ENCODE peak calls at places on chromosomes 16 and 17, in five cellular contexts. One of them, this sample, is unnamed.

GRCh38 chr17:37483311-37484039 is 6.2 kb upstream of the DUSP14 start:
- DNase-seq in H1: no peak
- DNase-seq in PC-3: no peak
- DNase-seq in mesothelial cell of epicardium: no peak
- DNase-seq in psoas muscle: peak
- DNase-seq in this sample: no peak

GRCh38 chr17:59859444-59860025 is 33.2 kb downstream of the TUBD1 start:
- DNase-seq in H1: no peak
- DNase-seq in PC-3: peak
- DNase-seq in mesothelial cell of epicardium: no peak
- DNase-seq in psoas muscle: no peak
- DNase-seq in this sample: no peak

GRCh38 chr17:7579001-7579838 is at the start of gene CD68:
- DNase-seq in H1: no peak
- DNase-seq in PC-3: peak
- DNase-seq in mesothelial cell of epicardium: no peak
- DNase-seq in psoas muscle: peak
- DNase-seq in this sample: no peak

GRCh38 chr17:27495460-27495859 is 39.2 kb downstream of the KSR1 start:
- DNase-seq in H1: no peak
- DNase-seq in PC-3: no peak
- DNase-seq in mesothelial cell of epicardium: no peak
- DNase-seq in psoas muscle: no peak
- DNase-seq in this sample: no peak

GRCh38 chr17:55897301-55897700 is 146.4 kb downstream of the PCTP start:
- DNase-seq in H1: no peak
- DNase-seq in PC-3: no peak
- DNase-seq in mesothelial cell of epicardium: no peak
- DNase-seq in psoas muscle: peak
- DNase-seq in this sample: no peak

GRCh38 chr17:68507581-68507980 is 4.6 kb upstream of the PRKAR1A start:
- DNase-seq in H1: no peak
- DNase-seq in PC-3: peak
- DNase-seq in mesothelial cell of epicardium: no peak
- DNase-seq in psoas muscle: no peak
- DNase-seq in this sample: no peak

GRCh38 chr16:14089283-14089823 is 18.2 kb downstream of the MRTFB start:
- DNase-seq in H1: no peak
- DNase-seq in PC-3: no peak
- DNase-seq in mesothelial cell of epicardium: no peak
- DNase-seq in psoas muscle: no peak
- DNase-seq in this sample: no peak

GRCh38 chr17:51154176-51154575 is 817 bp downstream of the NME1 start:
- DNase-seq in H1: no peak
- DNase-seq in PC-3: no peak
- DNase-seq in mesothelial cell of epicardium: no peak
- DNase-seq in psoas muscle: no peak
- DNase-seq in this sample: no peak

GRCh38 chr16:53546988-53547391 is 44.0 kb upstream of the AKTIP start:
- DNase-seq in H1: peak
- DNase-seq in PC-3: peak
- DNase-seq in mesothelial cell of epicardium: no peak
- DNase-seq in psoas muscle: no peak
- DNase-seq in this sample: no peak

GRCh38 chr16:55651841-55652824 is 3.7 kb upstream of the SLC6A2 start:
- DNase-seq in H1: no peak
- DNase-seq in PC-3: no peak
- DNase-seq in mesothelial cell of epicardium: no peak
- DNase-seq in psoas muscle: no peak
- DNase-seq in this sample: no peak

GRCh38 chr17:75783069-75783783 is 1.4 kb upstream of the UNK start:
- DNase-seq in H1: no peak
- DNase-seq in PC-3: peak
- DNase-seq in mesothelial cell of epicardium: no peak
- DNase-seq in psoas muscle: no peak
- DNase-seq in this sample: no peak

GRCh38 chr17:11363575-11363974 is 122.6 kb downstream of the SHISA6 start:
- DNase-seq in H1: no peak
- DNase-seq in PC-3: no peak
- DNase-seq in mesothelial cell of epicardium: no peak
- DNase-seq in psoas muscle: no peak
- DNase-seq in this sample: no peak

GRCh38 chr16:84952335-84953050 is 58.8 kb downstream of the ZDHHC7 start:
- DNase-seq in H1: peak
- DNase-seq in PC-3: peak
- DNase-seq in mesothelial cell of epicardium: peak
- DNase-seq in psoas muscle: peak
- DNase-seq in this sample: no peak

GRCh38 chr17:71269201-71269600 is 851.6 kb upstream of the SOX9 start:
- DNase-seq in H1: no peak
- DNase-seq in PC-3: no peak
- DNase-seq in mesothelial cell of epicardium: no peak
- DNase-seq in psoas muscle: no peak
- DNase-seq in this sample: no peak

GRCh38 chr16:66189951-66190350 is 176.5 kb upstream of the CDH5 start:
- DNase-seq in H1: no peak
- DNase-seq in PC-3: peak
- DNase-seq in mesothelial cell of epicardium: no peak
- DNase-seq in psoas muscle: no peak
- DNase-seq in this sample: no peak

GRCh38 chr16:71288570-71288889 is 672 bp downstream of the CMTR2 start:
- DNase-seq in H1: no peak
- DNase-seq in PC-3: no peak
- DNase-seq in mesothelial cell of epicardium: no peak
- DNase-seq in psoas muscle: no peak
- DNase-seq in this sample: no peak

GRCh38 chr16:65744401-65744800 is 622.1 kb upstream of the CDH5 start:
- DNase-seq in H1: no peak
- DNase-seq in PC-3: no peak
- DNase-seq in mesothelial cell of epicardium: no peak
- DNase-seq in psoas muscle: no peak
- DNase-seq in this sample: no peak

GRCh38 chr17:50772251-50772650 is 4.9 kb upstream of the ANKRD40CL start:
- DNase-seq in H1: no peak
- DNase-seq in PC-3: no peak
- DNase-seq in mesothelial cell of epicardium: no peak
- DNase-seq in psoas muscle: no peak
- DNase-seq in this sample: no peak

GRCh38 chr16:2178321-2179106 is 17.9 kb downstream of the CASKIN1 start:
- DNase-seq in H1: peak
- DNase-seq in PC-3: no peak
- DNase-seq in mesothelial cell of epicardium: no peak
- DNase-seq in psoas muscle: no peak
- DNase-seq in this sample: no peak

GRCh38 chr17:69466451-69466850 is 52.0 kb downstream of the MAP2K6 start:
- DNase-seq in H1: no peak
- DNase-seq in PC-3: peak
- DNase-seq in mesothelial cell of epicardium: no peak
- DNase-seq in psoas muscle: no peak
- DNase-seq in this sample: no peak

GRCh38 chr16:353404-354285 is 1.1 kb upstream of the AXIN1 start:
- DNase-seq in H1: no peak
- DNase-seq in PC-3: no peak
- DNase-seq in mesothelial cell of epicardium: no peak
- DNase-seq in psoas muscle: no peak
- DNase-seq in this sample: no peak

GRCh38 chr16:17544785-17545184 is 74.0 kb upstream of the XYLT1 start:
- DNase-seq in H1: peak
- DNase-seq in PC-3: no peak
- DNase-seq in mesothelial cell of epicardium: no peak
- DNase-seq in psoas muscle: no peak
- DNase-seq in this sample: no peak

GRCh38 chr17:80279895-80280294 is 19.2 kb downstream of the RNF213 start:
- DNase-seq in H1: no peak
- DNase-seq in PC-3: no peak
- DNase-seq in mesothelial cell of epicardium: peak
- DNase-seq in psoas muscle: peak
- DNase-seq in this sample: no peak

GRCh38 chr16:67184453-67185002 is 765 bp upstream of the MATCAP1 start:
- DNase-seq in H1: no peak
- DNase-seq in PC-3: no peak
- DNase-seq in mesothelial cell of epicardium: no peak
- DNase-seq in psoas muscle: no peak
- DNase-seq in this sample: no peak

GRCh38 chr17:82118815-82119380 is 20.9 kb upstream of the FASN start:
- DNase-seq in H1: no peak
- DNase-seq in PC-3: no peak
- DNase-seq in mesothelial cell of epicardium: no peak
- DNase-seq in psoas muscle: no peak
- DNase-seq in this sample: no peak

GRCh38 chr17:9905902-9906301 is 831 bp upstream of the RCVRN start:
- DNase-seq in H1: no peak
- DNase-seq in PC-3: peak
- DNase-seq in mesothelial cell of epicardium: no peak
- DNase-seq in psoas muscle: peak
- DNase-seq in this sample: no peak

GRCh38 chr17:41919165-41919817 is 540 bp upstream of the ACLY start:
- DNase-seq in H1: no peak
- DNase-seq in PC-3: peak
- DNase-seq in mesothelial cell of epicardium: no peak
- DNase-seq in psoas muscle: no peak
- DNase-seq in this sample: no peak

GRCh38 chr16:15052747-15053476 is 3.0 kb downstream of the NTAN1 start:
- DNase-seq in H1: no peak
- DNase-seq in PC-3: no peak
- DNase-seq in mesothelial cell of epicardium: no peak
- DNase-seq in psoas muscle: no peak
- DNase-seq in this sample: no peak

DNA sequence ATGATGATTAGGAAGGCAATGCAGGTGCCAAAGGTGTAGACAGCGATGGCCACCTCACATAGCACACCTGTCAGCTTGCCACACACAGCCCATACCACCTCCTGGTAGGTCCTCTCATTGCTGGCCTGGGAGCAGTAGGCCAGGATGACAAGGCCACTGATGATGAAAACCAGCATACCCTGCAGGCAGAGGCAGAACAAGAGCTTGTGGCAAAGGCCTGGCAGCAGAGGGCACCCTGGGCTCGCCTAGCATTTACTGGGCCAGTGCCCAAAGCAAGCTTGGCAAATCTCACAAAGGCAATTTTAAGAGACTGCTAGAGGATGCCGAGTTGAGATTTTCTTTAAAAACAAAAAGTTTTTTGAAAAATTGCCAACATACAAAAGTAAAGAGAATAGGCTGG is 5.9 kb downstream of the SLC38A7 start:
- DNase-seq in H1: no peak
- DNase-seq in PC-3: peak
- DNase-seq in mesothelial cell of epicardium: no peak
- DNase-seq in psoas muscle: peak
- DNase-seq in this sample: no peak
- TF ChIP-seq CTCF in H1: no peak
- TF ChIP-seq CTCF in PC-3: peak
- TF ChIP-seq CTCF in mesothelial cell of epicardium: no peak
- TF ChIP-seq CTCF in psoas muscle: peak
- TF ChIP-seq CTCF in this sample: peak

GRCh38 chr16:70267516-70267915 is 15.8 kb upstream of the EXOSC6 start:
- DNase-seq in H1: no peak
- DNase-seq in PC-3: peak
- DNase-seq in mesothelial cell of epicardium: no peak
- DNase-seq in psoas muscle: no peak
- DNase-seq in this sample: no peak
- TF ChIP-seq CTCF in H1: peak
- TF ChIP-seq CTCF in PC-3: peak
- TF ChIP-seq CTCF in mesothelial cell of epicardium: peak
- TF ChIP-seq CTCF in psoas muscle: peak
- TF ChIP-seq CTCF in this sample: peak

GRCh38 chr17:43982171-43982570 is 22.3 kb upstream of the NAGS start:
- DNase-seq in H1: no peak
- DNase-seq in PC-3: no peak
- DNase-seq in mesothelial cell of epicardium: no peak
- DNase-seq in psoas muscle: no peak
- DNase-seq in this sample: no peak

GRCh38 chr17:43986225-43986981 is 18.0 kb upstream of the NAGS start:
- DNase-seq in H1: no peak
- DNase-seq in PC-3: no peak
- DNase-seq in mesothelial cell of epicardium: no peak
- DNase-seq in psoas muscle: no peak
- DNase-seq in this sample: no peak

GRCh38 chr17:43983196-43983514 is 21.3 kb upstream of the NAGS start:
- DNase-seq in H1: no peak
- DNase-seq in PC-3: no peak
- DNase-seq in mesothelial cell of epicardium: no peak
- DNase-seq in psoas muscle: no peak
- DNase-seq in this sample: no peak

GRCh38 chr17:43984521-43984920 is 19.9 kb upstream of the NAGS start:
- DNase-seq in H1: no peak
- DNase-seq in PC-3: no peak
- DNase-seq in mesothelial cell of epicardium: no peak
- DNase-seq in psoas muscle: no peak
- DNase-seq in this sample: no peak

GRCh38 chr17:43983515-43984411 is 20.7 kb upstream of the NAGS start:
- DNase-seq in H1: no peak
- DNase-seq in PC-3: no peak
- DNase-seq in mesothelial cell of epicardium: peak
- DNase-seq in psoas muscle: peak
- DNase-seq in this sample: no peak
- TF ChIP-seq CTCF in H1: peak
- TF ChIP-seq CTCF in PC-3: peak
- TF ChIP-seq CTCF in mesothelial cell of epicardium: no peak
- TF ChIP-seq CTCF in psoas muscle: peak
- TF ChIP-seq CTCF in this sample: no peak

DNA sequence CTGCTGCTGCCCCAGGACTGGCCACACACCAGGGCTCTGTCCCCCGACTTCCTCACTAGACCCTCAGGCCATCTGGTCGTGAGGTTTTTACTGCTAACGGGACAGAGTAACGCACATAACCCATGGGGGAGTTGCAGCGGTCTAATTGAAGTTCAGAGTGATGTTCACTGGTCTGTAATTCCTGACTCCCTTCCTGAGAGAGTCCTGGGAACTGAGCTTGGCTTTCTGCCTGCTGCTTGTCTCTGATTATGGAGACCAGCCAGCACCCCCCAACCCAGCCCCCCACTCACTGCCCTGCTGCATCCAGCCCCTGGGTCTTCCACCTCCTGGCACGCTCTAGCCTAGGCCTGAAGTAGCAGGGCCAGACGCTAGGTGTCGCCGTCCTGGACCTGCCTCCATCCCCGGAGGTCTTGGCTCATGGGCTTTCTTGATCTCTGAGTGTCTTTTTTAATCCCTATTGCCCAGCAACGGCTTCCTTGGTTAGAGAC is 192.9 kb downstream of the CCDC182 start:
- DNase-seq in H1: no peak
- DNase-seq in PC-3: no peak
- DNase-seq in mesothelial cell of epicardium: peak
- DNase-seq in psoas muscle: no peak
- DNase-seq in this sample: no peak
- TF ChIP-seq CTCF in H1: peak
- TF ChIP-seq CTCF in PC-3: no peak
- TF ChIP-seq CTCF in mesothelial cell of epicardium: peak
- TF ChIP-seq CTCF in psoas muscle: peak
- TF ChIP-seq CTCF in this sample: peak

This sample was measured in D721Med.